ENCODE peak calls at places on chromosome 19, in ten cellular contexts. I is NCI-H774; E is GM19239; G is HuH-7; N is activated naive CD4-positive, alpha-beta T cell treated with anti-CD3 and anti-CD28 coated beads, Interleukin-2, amount 50 U/mL, for 16 hours; Q is stimulated activated CD4-positive, alpha-beta T cell treated with anti-CD3 and anti-CD28 coated beads, Interleukin-15, amount 100 ng/mL, for 24 hours; W is mesendoderm; U is stimulated activated naive CD8-positive, alpha-beta T cell treated with anti-CD3 and anti-CD28 coated beads, Interleukin-15, amount 100 ng/mL, for 72 hours; K is stimulated activated CD8-positive, alpha-beta memory T cell treated with anti-CD3 and anti-CD28 coated beads, Interleukin-4, amount 100 ng/mL, for 1 hour; D is CD8-positive, alpha-beta memory T cell. O is an unnamed sample.

GRCh38 chr19:4955274-4955673 is 13.6 kb upstream of the KDM4B start:
- DNase-seq in Q (no peak), G (no peak), E (no peak), K (no peak), U (no peak), I (no peak), D (no peak), N (no peak), W (no peak), O (no peak)

GRCh38 chr19:18859676-18860301 is 28.0 kb downstream of the UPF1 start:
- DNase-seq in K (no peak), Q (no peak), E (no peak), N (no peak), D (no peak), G (no peak), I (no peak), U (no peak), W (no peak), O (no peak)

GRCh38 chr19:32130241-32130753 is 215.1 kb upstream of the ZNF507 start:
- DNase-seq in N (no peak), D (no peak), K (no peak), Q (no peak), I (no peak), U (no peak), G (no peak), E (no peak), W (no peak), O (peak)

GRCh38 chr19:5705552-5705951 is 14.4 kb downstream of the LONP1 start:
- DNase-seq in U (no peak), Q (no peak), E (no peak), D (no peak), G (no peak), K (no peak), N (no peak), I (no peak), W (no peak), O (no peak)

GRCh38 chr19:7918615-7919421 is 1.3 kb upstream of the SNAPC2 start:
- DNase-seq in U (no peak), D (no peak), G (no peak), Q (no peak), W (no peak), K (no peak), I (no peak), N (no peak), E (no peak), O (no peak)

GRCh38 chr19:19232231-19232630 is 20.5 kb downstream of the NCAN start:
- DNase-seq in U (no peak), E (no peak), W (no peak), I (no peak), Q (no peak), D (no peak), K (no peak), N (no peak), G (no peak), O (no peak)

GRCh38 chr19:1001538-1002166 is 1.4 kb downstream of the GRIN3B start:
- DNase-seq in Q (peak), N (peak), W (peak), G (peak), K (no peak), U (peak), E (peak), D (peak), I (peak), O (peak)

GRCh38 chr19:12331211-12331941 is 2.1 kb downstream of the ZNF563 start:
- DNase-seq in W (no peak), Q (peak), I (no peak), N (peak), U (peak), G (peak), E (peak), K (no peak), D (no peak), O (peak)

GRCh38 chr19:688992-689391 is 6.3 kb downstream of the PRSS57 start:
- DNase-seq in K (no peak), N (no peak), I (no peak), U (no peak), G (no peak), E (no peak), Q (no peak), W (no peak), D (no peak), O (no peak)

GRCh38 chr19:4103073-4103418 is 20.9 kb downstream of the MAP2K2 start:
- DNase-seq in I (no peak), K (no peak), U (no peak), N (no peak), G (no peak), D (no peak), Q (peak), W (no peak), E (no peak), O (no peak)

GRCh38 chr19:33075519-33075918 is 5.5 kb upstream of the GPATCH1 start:
- DNase-seq in I (no peak), N (no peak), Q (no peak), D (no peak), G (no peak), E (no peak), U (no peak), K (no peak), W (no peak), O (no peak)

GRCh38 chr19:17109962-17110598 is 34.5 kb downstream of the MYO9B start:
- DNase-seq in N (no peak), D (no peak), W (no peak), G (no peak), U (no peak), K (no peak), E (peak), I (no peak), Q (no peak), O (no peak)

GRCh38 chr19:32387701-32388392 is 17.7 kb upstream of the DPY19L3 start:
- DNase-seq in I (peak), K (no peak), D (no peak), Q (no peak), N (no peak), E (no peak), G (no peak), W (no peak), U (no peak), O (peak)

GRCh38 chr19:53965091-53965490 is 2.4 kb downstream of the CACNG8 start:
- DNase-seq in I (no peak), G (no peak), D (no peak), K (no peak), N (no peak), U (no peak), Q (no peak), W (no peak), E (no peak), O (no peak)

GRCh38 chr19:14871619-14872230 is 14.2 kb downstream of the OR7A17 start:
- DNase-seq in K (no peak), I (no peak), D (no peak), U (no peak), N (no peak), W (peak), E (no peak), G (no peak), Q (no peak), O (no peak)

GRCh38 chr19:45079063-45079910 is at the start of gene GEMIN7:
- DNase-seq in I (peak), K (peak), D (peak), E (no peak), Q (peak), G (peak), U (peak), W (peak), N (peak), O (peak)

GRCh38 chr19:37779139-37780035 is at the start of gene ZNF573:
- DNase-seq in I (peak), G (peak), D (peak), N (peak), E (peak), K (peak), U (peak), Q (peak), W (peak), O (peak)

GRCh38 chr19:10580979-10581631 is 6.0 kb downstream of the AP1M2 start:
- DNase-seq in U (peak), D (peak), G (peak), E (no peak), W (peak), Q (peak), N (peak), K (no peak), I (no peak), O (peak)

GRCh38 chr19:2274937-2275535 is 6.9 kb downstream of the PEAK3 start:
- DNase-seq in K (no peak), I (peak), G (peak), N (peak), Q (peak), D (peak), E (no peak), W (peak), U (peak), O (peak)

GRCh38 chr19:57280913-57281425 is 684 bp downstream of the ZNF460 start:
- DNase-seq in D (peak), K (no peak), I (no peak), E (no peak), U (peak), G (no peak), Q (no peak), N (no peak), W (no peak), O (no peak)

GRCh38 chr19:16069813-16070365 is 6.4 kb upstream of the TPM4 start:
- DNase-seq in W (no peak), U (no peak), D (peak), K (no peak), G (no peak), E (no peak), Q (no peak), N (no peak), I (no peak), O (no peak)

GRCh38 chr19:23507441-23507840 is 112.2 kb upstream of the ZNF91 start:
- DNase-seq in D (no peak), K (no peak), N (no peak), W (no peak), E (no peak), U (no peak), Q (no peak), G (no peak), I (no peak), O (peak)

GRCh38 chr19:2149980-2150793 is 1.2 kb downstream of the AP3D1 start:
- DNase-seq in I (no peak), W (no peak), K (no peak), D (no peak), E (no peak), U (no peak), G (no peak), N (no peak), Q (no peak), O (peak)

GRCh38 chr19:18609717-18610051 is 3.0 kb upstream of the TMEM59L start:
- DNase-seq in E (no peak), D (no peak), W (no peak), K (no peak), G (no peak), Q (no peak), N (no peak), I (no peak), U (no peak), O (no peak)

GRCh38 chr19:1808395-1808731 is 3.7 kb downstream of the ATP8B3 start:
- DNase-seq in I (no peak), D (no peak), N (no peak), W (no peak), U (no peak), Q (no peak), K (no peak), G (no peak), E (no peak), O (no peak)

GRCh38 chr19:30085394-30085793 is 143.4 kb downstream of the URI1 start:
- DNase-seq in U (no peak), K (no peak), W (peak), E (no peak), D (no peak), I (no peak), Q (peak), G (no peak), N (no peak), O (peak)

GRCh38 chr19:16886305-16886880 is 2.4 kb upstream of the F2RL3 start:
- DNase-seq in G (peak), W (no peak), N (no peak), K (no peak), I (no peak), D (no peak), Q (no peak), U (no peak), E (no peak), O (peak)

GRCh38 chr19:17865364-17866311 is 5.9 kb downstream of the RPL18A start:
- DNase-seq in U (no peak), K (no peak), I (no peak), W (peak), N (no peak), G (peak), E (no peak), D (no peak), Q (peak), O (no peak)

GRCh38 chr19:11233073-11233472 is 6.3 kb upstream of the ANGPTL8 start:
- DNase-seq in I (no peak), U (no peak), G (no peak), Q (no peak), W (no peak), E (no peak), K (no peak), D (no peak), N (no peak), O (no peak)

GRCh38 chr19:10430505-10431253 is 10.3 kb downstream of the PDE4A start:
- DNase-seq in W (no peak), U (no peak), D (no peak), Q (peak), N (no peak), G (peak), I (peak), E (no peak), K (no peak), O (no peak)

GRCh38 chr19:3458595-3459284 is 21.6 kb downstream of the SMIM24 start:
- DNase-seq in U (no peak), D (no peak), N (no peak), Q (no peak), G (no peak), K (no peak), E (no peak), W (peak), I (no peak), O (peak)

GRCh38 chr19:47510516-47511127 is 4.2 kb downstream of the NAPA start:
- DNase-seq in U (no peak), D (no peak), E (no peak), N (no peak), Q (no peak), W (no peak), K (no peak), I (no peak), G (no peak), O (no peak)

GRCh38 chr19:17775991-17776803 is 18.7 kb upstream of the B3GNT3 start:
- DNase-seq in N (no peak), E (peak), U (peak), G (no peak), K (no peak), D (no peak), W (no peak), I (no peak), Q (no peak), O (no peak)

GRCh38 chr19:56301152-56301551 is 13.5 kb downstream of the ZSCAN5A start:
- DNase-seq in Q (no peak), D (no peak), U (no peak), K (no peak), W (peak), N (no peak), E (no peak), G (no peak), I (no peak), O (peak)

GRCh38 chr19:6947745-6948144 is 60.4 kb downstream of the ADGRE1 start:
- DNase-seq in W (no peak), D (no peak), G (no peak), N (peak), E (peak), K (no peak), I (no peak), U (peak), Q (peak), O (no peak)

GRCh38 chr19:7242601-7243258 is 51.5 kb downstream of the INSR start:
- DNase-seq in N (no peak), W (no peak), E (no peak), D (no peak), G (no peak), U (no peak), I (no peak), Q (no peak), K (no peak), O (no peak)

GRCh38 chr19:3576696-3577443 is 4.1 kb downstream of the HMG20B start:
- DNase-seq in E (no peak), G (no peak), Q (no peak), I (no peak), W (peak), D (no peak), N (no peak), K (no peak), U (no peak), O (peak)

GRCh38 chr19:41144403-41144802 is 30.2 kb downstream of the CYP2F1 start:
- DNase-seq in G (peak), D (peak), N (peak), I (peak), W (peak), Q (peak), K (peak), U (peak), E (peak), O (peak)

GRCh38 chr19:53873451-53874383 is 6.0 kb downstream of the MYADM start:
- DNase-seq in G (peak), I (no peak), D (peak), E (no peak), Q (no peak), K (no peak), W (no peak), N (no peak), U (no peak), O (no peak)

O was measured in left kidney.